ENCODE peak calls at places on chromosomes 2 and 18, in six cellular contexts. C is HCT116, V is GM12878, N is HepG2, X is K562, F is H1. U is an unnamed sample.
A peak's percentile ranks its signal among the peaks of the same experiment; 100 is the strongest.

GRCh38 chr18:24490545-24490944 is 30.1 kb downstream of the HRH4 start:
- DNase-seq in C (no peak), F (no peak), X (no peak), V (no peak), N (no peak), U (no peak)

GRCh38 chr2:126655500-126656310 is at the start of gene GYPC:
- DNase-seq in X (peak; percentile 86), N (no peak), V (no peak), F (peak; percentile 76), C (no peak), U (no peak)

GRCh38 chr18:67875057-67875456 is 358.5 kb upstream of the DSEL start:
- DNase-seq in F (no peak), X (no peak), V (no peak), C (no peak), N (no peak), U (no peak)

GRCh38 chr2:172082944-172083718 is 2.2 kb upstream of the DLX1 start:
- DNase-seq in C (no peak), N (no peak), F (peak; percentile 71), V (no peak), X (no peak), U (no peak)

GRCh38 chr2:64808736-64809135 is 155.0 kb upstream of the SERTAD2 start:
- DNase-seq in N (no peak), V (no peak), X (no peak), C (no peak), F (no peak), U (no peak)

GRCh38 chr2:68727698-68728375 is 6.8 kb upstream of the ARHGAP25 start:
- DNase-seq in N (no peak), V (no peak), C (no peak), X (no peak), F (no peak), U (no peak)

GRCh38 chr2:121504316-121504715 is 26.4 kb upstream of the RNU4ATAC start:
- DNase-seq in F (no peak), V (no peak), N (no peak), X (no peak), C (no peak), U (no peak)

GRCh38 chr18:3067213-3068118 is 54.5 kb upstream of the LPIN2 start:
- DNase-seq in C (no peak), X (no peak), F (no peak), N (no peak), V (no peak), U (no peak)

GRCh38 chr18:49227456-49227855 is 233.0 kb downstream of the DYM start:
- DNase-seq in F (no peak), V (no peak), C (no peak), N (no peak), X (no peak), U (no peak)

GRCh38 chr2:179538406-179538805 is 273.8 kb upstream of the SESTD1 start:
- DNase-seq in X (no peak), C (no peak), V (no peak), N (no peak), F (no peak), U (no peak)

GRCh38 chr2:128490881-128491778 is 172.5 kb upstream of the HS6ST1 start:
- DNase-seq in V (no peak), N (no peak), X (no peak), C (no peak), F (peak; percentile 50), U (no peak)

GRCh38 chr2:207477896-207478295 is 51.9 kb upstream of the CREB1 start:
- DNase-seq in N (no peak), F (no peak), V (no peak), X (no peak), C (no peak), U (no peak)

GRCh38 chr18:9429662-9429993 is 45.7 kb upstream of the RALBP1 start:
- DNase-seq in N (no peak), X (no peak), C (no peak), F (no peak), V (no peak), U (no peak)

GRCh38 chr2:20444993-20445910 is 1.6 kb upstream of the RHOB start:
- DNase-seq in X (no peak), N (no peak), F (no peak), C (no peak), V (no peak), U (no peak)

GRCh38 chr2:102439065-102439695 is 16.2 kb downstream of the IL18RAP start:
- DNase-seq in N (peak; percentile 10), V (no peak), X (no peak), C (no peak), F (no peak), U (no peak)

GRCh38 chr2:237726401-237726830 is 72.2 kb upstream of the RBM44 start:
- DNase-seq in N (no peak), X (no peak), V (no peak), C (no peak), F (no peak), U (no peak)

GRCh38 chr2:54581326-54582039 is 125.4 kb downstream of the SPTBN1 start:
- DNase-seq in F (no peak), N (no peak), C (no peak), V (peak; percentile 63), X (no peak), U (no peak)

GRCh38 chr2:204669386-204669785 is 124.1 kb downstream of the PARD3B start:
- DNase-seq in F (no peak), X (no peak), C (no peak), V (no peak), N (no peak), U (no peak)

GRCh38 chr18:52636536-52636935 is 296.5 kb downstream of the DCC start:
- DNase-seq in N (peak; percentile 1), V (no peak), X (no peak), C (no peak), F (peak; percentile 69), U (no peak)

GRCh38 chr2:150120271-150120950 is 367.1 kb downstream of the RND3 start:
- DNase-seq in F (no peak), C (no peak), X (no peak), V (no peak), N (no peak), U (no peak)

GRCh38 chr2:70928366-70928765 is 7.3 kb upstream of the ATP6V1B1 start:
- DNase-seq in N (no peak), C (no peak), F (no peak), X (no peak), V (no peak), U (no peak)

GRCh38 chr2:74374509-74375205 is 5.5 kb downstream of the DCTN1 start:
- DNase-seq in F (peak; percentile 87), N (no peak), X (peak; percentile 93), C (no peak), V (no peak), U (peak; percentile 5)

GRCh38 chr18:77733292-77733903 is 483.8 kb downstream of the GALR1 start:
- DNase-seq in V (no peak), C (no peak), N (no peak), F (peak; percentile 59), X (no peak), U (no peak)

GRCh38 chr18:77737412-77737811 is 487.8 kb downstream of the GALR1 start:
- DNase-seq in C (no peak), F (no peak), N (no peak), X (no peak), V (no peak), U (no peak)

GRCh38 chr18:77736817-77737216 is 487.2 kb downstream of the GALR1 start:
- DNase-seq in F (no peak), N (no peak), X (no peak), C (no peak), V (no peak), U (no peak)
- TF ChIP-seq JUND in F (no peak), N (no peak), X (no peak), C (no peak), V (no peak), U (no peak)

GRCh38 chr2:112034924-112035323 is 20.1 kb upstream of the TMEM87B start:
- DNase-seq in N (no peak), X (no peak), F (no peak), V (no peak), C (no peak), U (no peak)
- TF ChIP-seq JUND in N (no peak), X (no peak), F (no peak), V (no peak), C (no peak), U (no peak)

GRCh38 chr2:72782520-72782919 is 43.3 kb downstream of the EXOC6B start:
- DNase-seq in X (no peak), F (no peak), C (no peak), V (no peak), N (no peak), U (no peak)

GRCh38 chr2:72779495-72779894 is 46.3 kb downstream of the EXOC6B start:
- DNase-seq in V (no peak), N (no peak), F (no peak), C (no peak), X (no peak), U (no peak)

GRCh38 chr2:72781500-72781899 is 44.3 kb downstream of the EXOC6B start:
- DNase-seq in N (no peak), V (no peak), X (no peak), C (no peak), F (no peak), U (peak; percentile 27)

GRCh38 chr2:72780483-72780882 is 45.4 kb downstream of the EXOC6B start:
- DNase-seq in N (peak; percentile 23), V (no peak), C (no peak), X (no peak), F (no peak), U (no peak)

DNA sequence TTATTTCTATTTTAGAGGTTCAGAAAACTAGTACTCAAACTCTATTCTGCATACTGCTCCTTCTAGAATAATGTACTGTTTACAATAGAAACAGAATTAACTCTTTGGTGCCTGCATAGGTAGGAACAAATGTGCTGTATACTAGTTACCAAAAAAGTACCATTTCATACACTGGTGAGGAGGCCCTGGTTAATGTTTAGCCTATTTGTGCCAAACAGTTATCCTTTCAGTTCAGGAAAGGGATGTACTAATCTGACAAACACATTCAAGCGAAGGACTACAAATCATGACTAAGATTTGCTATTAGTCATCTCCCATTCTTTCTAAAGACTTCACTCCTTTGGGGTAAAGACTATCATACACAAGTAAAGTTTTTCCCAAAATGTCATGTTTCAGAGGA is 47.4 kb downstream of the EXOC6B start:
- DNase-seq in X (no peak), N (peak; percentile 67), F (no peak), V (no peak), C (no peak), U (no peak)
- TF ChIP-seq JUND in X (no peak), N (no peak), F (no peak), V (no peak), C (no peak), U (no peak)

GRCh38 chr2:18105929-18106328 is 227.5 kb downstream of the KCNS3 start:
- DNase-seq in C (no peak), N (no peak), V (no peak), X (no peak), F (no peak), U (no peak)

GRCh38 chr2:18104583-18105224 is 226.2 kb downstream of the KCNS3 start:
- DNase-seq in N (no peak), V (no peak), F (no peak), C (no peak), X (no peak), U (no peak)

GRCh38 chr2:18106841-18107240 is 228.4 kb downstream of the KCNS3 start:
- DNase-seq in N (no peak), C (no peak), F (no peak), X (no peak), V (no peak), U (no peak)

DNA sequence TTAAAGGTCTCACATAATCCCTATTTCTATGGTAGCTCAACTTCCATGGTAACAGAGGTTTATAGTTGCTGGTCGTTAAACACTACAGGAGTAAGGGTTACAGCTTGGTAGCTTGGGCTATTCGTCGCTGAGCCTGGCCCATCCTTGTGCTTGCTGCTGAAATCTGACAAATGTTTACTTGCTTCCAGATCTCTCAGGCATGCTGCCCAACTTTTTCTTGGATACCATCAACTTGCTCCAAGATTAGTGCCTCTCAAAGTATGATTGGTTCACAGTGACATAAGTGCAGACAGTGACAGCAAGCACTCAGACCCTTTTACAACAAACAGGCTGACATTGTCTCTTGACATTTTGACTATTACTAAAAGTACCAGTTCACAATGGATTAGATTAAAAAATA is 231.8 kb downstream of the KCNS3 start:
- DNase-seq in C (no peak), X (no peak), V (no peak), F (no peak), N (no peak), U (no peak)
- TF ChIP-seq JUND in C (no peak), X (no peak), V (no peak), F (no peak), N (no peak), U (no peak)

U was measured in T47D.